ENCODE peak calls at places on chromosomes 2 and 18, in five cellular contexts. One of them, this sample, is unnamed.

GRCh38 chr2:157606534-157606933 is 22.1 kb downstream of the ACVR1C start:
- DNase-seq in left colon: no peak
- DNase-seq in cerebellar cortex: no peak
- DNase-seq in astrocyte of the spinal cord: no peak
- DNase-seq in A172: no peak
- DNase-seq in this sample: no peak

GRCh38 chr2:216002274-216002673 is 11.1 kb downstream of the MREG start:
- DNase-seq in left colon: no peak
- DNase-seq in cerebellar cortex: peak; percentile 30
- DNase-seq in astrocyte of the spinal cord: no peak
- DNase-seq in A172: no peak
- DNase-seq in this sample: no peak

GRCh38 chr2:224221455-224221913 is 180.4 kb downstream of the FAM124B start:
- DNase-seq in left colon: no peak
- DNase-seq in cerebellar cortex: no peak
- DNase-seq in astrocyte of the spinal cord: peak; percentile 93
- DNase-seq in A172: peak; percentile 98
- DNase-seq in this sample: peak; percentile 98

GRCh38 chr18:60675801-60676200 is 303.2 kb upstream of the MC4R start:
- DNase-seq in left colon: no peak
- DNase-seq in cerebellar cortex: no peak
- DNase-seq in astrocyte of the spinal cord: no peak
- DNase-seq in A172: no peak
- DNase-seq in this sample: no peak

GRCh38 chr2:229170171-229170570 is 100.9 kb downstream of the PID1 start:
- DNase-seq in left colon: no peak
- DNase-seq in cerebellar cortex: no peak
- DNase-seq in astrocyte of the spinal cord: no peak
- DNase-seq in A172: no peak
- DNase-seq in this sample: no peak

GRCh38 chr2:236165491-236166156 is 2.6 kb downstream of the GBX2 start:
- DNase-seq in left colon: no peak
- DNase-seq in cerebellar cortex: no peak
- DNase-seq in astrocyte of the spinal cord: no peak
- DNase-seq in A172: no peak
- DNase-seq in this sample: no peak

GRCh38 chr2:137964066-137964858 is at the start of gene HNMT:
- DNase-seq in left colon: peak; percentile 64
- DNase-seq in cerebellar cortex: peak; percentile 6
- DNase-seq in astrocyte of the spinal cord: peak; percentile 50
- DNase-seq in A172: peak; percentile 82
- DNase-seq in this sample: no peak

GRCh38 chr2:99868260-99868659 is 274.1 kb downstream of the AFF3 start:
- DNase-seq in left colon: no peak
- DNase-seq in cerebellar cortex: no peak
- DNase-seq in astrocyte of the spinal cord: no peak
- DNase-seq in A172: no peak
- DNase-seq in this sample: no peak

GRCh38 chr18:23106575-23106974 is 28.7 kb upstream of the CABLES1 start:
- DNase-seq in left colon: peak; percentile 48
- DNase-seq in cerebellar cortex: peak; percentile 24
- DNase-seq in astrocyte of the spinal cord: peak; percentile 97
- DNase-seq in A172: peak; percentile 97
- DNase-seq in this sample: peak; percentile 97

GRCh38 chr18:9032519-9032918 is 70.0 kb upstream of the NDUFV2 start:
- DNase-seq in left colon: no peak
- DNase-seq in cerebellar cortex: no peak
- DNase-seq in astrocyte of the spinal cord: no peak
- DNase-seq in A172: no peak
- DNase-seq in this sample: no peak

GRCh38 chr2:235909371-235909770 is 258.8 kb downstream of the GBX2 start:
- DNase-seq in left colon: no peak
- DNase-seq in cerebellar cortex: no peak
- DNase-seq in astrocyte of the spinal cord: no peak
- DNase-seq in A172: no peak
- DNase-seq in this sample: no peak

GRCh38 chr2:72914226-72915075 is 2.9 kb upstream of the EMX1 start:
- DNase-seq in left colon: no peak
- DNase-seq in cerebellar cortex: no peak
- DNase-seq in astrocyte of the spinal cord: no peak
- DNase-seq in A172: no peak
- DNase-seq in this sample: no peak

GRCh38 chr18:73549236-73549635 is 598.4 kb downstream of the FBXO15 start:
- DNase-seq in left colon: no peak
- DNase-seq in cerebellar cortex: peak; percentile 49
- DNase-seq in astrocyte of the spinal cord: peak; percentile 14
- DNase-seq in A172: no peak
- DNase-seq in this sample: no peak

GRCh38 chr2:233426619-233427342 is 72.5 kb downstream of the DGKD start:
- DNase-seq in left colon: no peak
- DNase-seq in cerebellar cortex: no peak
- DNase-seq in astrocyte of the spinal cord: peak; percentile 81
- DNase-seq in A172: peak; percentile 96
- DNase-seq in this sample: peak; percentile 44

GRCh38 chr2:203783496-203784203 is 77.2 kb downstream of the CD28 start:
- DNase-seq in left colon: no peak
- DNase-seq in cerebellar cortex: no peak
- DNase-seq in astrocyte of the spinal cord: peak; percentile 94
- DNase-seq in A172: peak; percentile 73
- DNase-seq in this sample: no peak

GRCh38 chr2:101706819-101707177 is 9.3 kb downstream of the MAP4K4 start:
- DNase-seq in left colon: no peak
- DNase-seq in cerebellar cortex: no peak
- DNase-seq in astrocyte of the spinal cord: no peak
- DNase-seq in A172: no peak
- DNase-seq in this sample: no peak

GRCh38 chr2:172358784-172359556 is 68.4 kb upstream of the ITGA6 start:
- DNase-seq in left colon: no peak
- DNase-seq in cerebellar cortex: peak; percentile 55
- DNase-seq in astrocyte of the spinal cord: peak; percentile 16
- DNase-seq in A172: no peak
- DNase-seq in this sample: no peak

GRCh38 chr18:44911773-44912172 is 231.1 kb downstream of the SETBP1 start:
- DNase-seq in left colon: no peak
- DNase-seq in cerebellar cortex: no peak
- DNase-seq in astrocyte of the spinal cord: no peak
- DNase-seq in A172: no peak
- DNase-seq in this sample: no peak

GRCh38 chr2:158586491-158586890 is 129.7 kb downstream of the PKP4 start:
- DNase-seq in left colon: no peak
- DNase-seq in cerebellar cortex: no peak
- DNase-seq in astrocyte of the spinal cord: peak; percentile 64
- DNase-seq in A172: peak; percentile 11
- DNase-seq in this sample: peak; percentile 28

GRCh38 chr2:233439191-233439590 is 84.9 kb downstream of the DGKD start:
- DNase-seq in left colon: no peak
- DNase-seq in cerebellar cortex: peak; percentile 85
- DNase-seq in astrocyte of the spinal cord: no peak
- DNase-seq in A172: no peak
- DNase-seq in this sample: no peak

GRCh38 chr2:54597153-54597827 is 126.2 kb upstream of the EML6 start:
- DNase-seq in left colon: peak; percentile 56
- DNase-seq in cerebellar cortex: peak; percentile 89
- DNase-seq in astrocyte of the spinal cord: peak; percentile 59
- DNase-seq in A172: peak; percentile 52
- DNase-seq in this sample: no peak

GRCh38 chr18:79926715-79927596 is 24.5 kb downstream of the SLC66A2 start:
- DNase-seq in left colon: peak; percentile 2
- DNase-seq in cerebellar cortex: no peak
- DNase-seq in astrocyte of the spinal cord: no peak
- DNase-seq in A172: no peak
- DNase-seq in this sample: no peak

GRCh38 chr2:128381001-128381938 is 62.6 kb upstream of the HS6ST1 start:
- DNase-seq in left colon: no peak
- DNase-seq in cerebellar cortex: no peak
- DNase-seq in astrocyte of the spinal cord: no peak
- DNase-seq in A172: no peak
- DNase-seq in this sample: no peak

GRCh38 chr2:85652056-85652455 is 15.9 kb downstream of the SFTPB start:
- DNase-seq in left colon: no peak
- DNase-seq in cerebellar cortex: no peak
- DNase-seq in astrocyte of the spinal cord: no peak
- DNase-seq in A172: no peak
- DNase-seq in this sample: no peak

This sample was measured in foreskin keratinocyte.